ENCODE peak calls at places on chromosomes 1 and 21, in six cellular contexts. M is heart left ventricle, A is psoas muscle, P is Caco-2, T is GM23248, G is testis. Z is an unnamed sample.

GRCh38 chr1:181143081-181143859 is 54.8 kb downstream of the IER5 start:
- DNase-seq in A (no peak), T (no peak), M (no peak), P (no peak), G (no peak), Z (no peak)

GRCh38 chr1:1962752-1963151 is 40.8 kb downstream of the CFAP74 start:
- DNase-seq in P (no peak), M (no peak), A (no peak), T (no peak), G (no peak), Z (no peak)

GRCh38 chr1:27940870-27941269 is 6.1 kb downstream of the SMPDL3B start:
- DNase-seq in M (no peak), G (no peak), T (no peak), P (no peak), A (no peak), Z (no peak)

GRCh38 chr1:155082301-155082940 is 3.8 kb downstream of the EFNA3 start:
- DNase-seq in P (no peak), T (peak; percentile 40), G (no peak), A (no peak), M (no peak), Z (no peak)

GRCh38 chr1:47174621-47175020 is 15.2 kb downstream of the PDZK1IP1 start:
- DNase-seq in P (no peak), G (no peak), M (no peak), T (no peak), A (no peak), Z (no peak)

GRCh38 chr1:53729536-53730485 is 9.2 kb downstream of the GLIS1 start:
- DNase-seq in G (no peak), A (no peak), M (no peak), T (no peak), P (no peak), Z (no peak)

GRCh38 chr1:84836145-84836544 is 56.9 kb downstream of the LPAR3 start:
- DNase-seq in G (no peak), P (no peak), A (no peak), M (no peak), T (peak; percentile 26), Z (no peak)

GRCh38 chr1:182056596-182057366 is 4.7 kb downstream of the ZNF648 start:
- DNase-seq in T (no peak), G (peak; percentile 38), M (no peak), P (no peak), A (no peak), Z (no peak)

GRCh38 chr1:116921937-116922336 is 12.2 kb downstream of the PTGFRN start:
- DNase-seq in A (no peak), T (no peak), G (no peak), M (no peak), P (no peak), Z (no peak)

GRCh38 chr1:113871597-113872113 is at the start of gene PTPN22:
- DNase-seq in G (peak; percentile 51), T (peak; percentile 91), M (peak; percentile 36), A (peak; percentile 16), P (no peak), Z (peak; percentile 35)

GRCh38 chr1:10755977-10756521 is 40.4 kb downstream of the CASZ1 start:
- DNase-seq in M (peak; percentile 81), T (peak; percentile 77), A (peak; percentile 65), G (peak; percentile 89), P (no peak), Z (no peak)

GRCh38 chr1:167427843-167428242 is 90.5 kb downstream of the CD247 start:
- DNase-seq in G (no peak), M (no peak), T (peak; percentile 51), P (no peak), A (no peak), Z (no peak)

GRCh38 chr1:154703207-154703606 is 95.2 kb upstream of the ADAR start:
- DNase-seq in M (no peak), P (no peak), T (peak; percentile 10), G (no peak), A (no peak), Z (no peak)

GRCh38 chr21:38803075-38803474 is 2.7 kb upstream of the ETS2 start:
- DNase-seq in A (no peak), M (no peak), T (no peak), P (no peak), G (no peak), Z (no peak)

GRCh38 chr1:37481289-37482003 is 7.1 kb downstream of the ZC3H12A start:
- DNase-seq in G (no peak), T (peak; percentile 24), A (peak; percentile 17), P (no peak), M (no peak), Z (no peak)

GRCh38 chr1:36411674-36412648 is 14.3 kb upstream of the LSM10 start:
- DNase-seq in M (no peak), A (no peak), G (no peak), P (peak; percentile 38), T (peak; percentile 38), Z (no peak)

GRCh38 chr1:211369640-211370039 is 43.0 kb downstream of the TRAF5 start:
- DNase-seq in A (no peak), M (no peak), G (no peak), P (no peak), T (no peak), Z (no peak)

GRCh38 chr1:160768295-160768657 is 27.7 kb upstream of the LY9 start:
- DNase-seq in G (peak; percentile 69), M (peak; percentile 30), A (no peak), P (no peak), T (peak; percentile 23), Z (no peak)

GRCh38 chr1:78227705-78228260 is 182.0 kb downstream of the GIPC2 start:
- DNase-seq in G (no peak), A (no peak), M (no peak), P (no peak), T (no peak), Z (no peak)
- H3K27me3 ChIP-seq in G (no peaks in the 10 kb centered on the region), A (peaks cover 2% of the 10 kb centered on the region), M (no peaks in the 10 kb centered on the region), P (no peaks in the 10 kb centered on the region), T (no peaks in the 10 kb centered on the region), Z (peaks cover 1% of the 10 kb centered on the region)

GRCh38 chr1:50417487-50417886 is 5.8 kb downstream of the DMRTA2 start:
- DNase-seq in A (no peak), M (no peak), P (no peak), G (no peak), T (no peak), Z (no peak)

GRCh38 chr1:50415235-50416149 is 7.8 kb downstream of the DMRTA2 start:
- DNase-seq in P (no peak), G (no peak), T (no peak), A (no peak), M (no peak), Z (no peak)

GRCh38 chr1:50417946-50418599 is 5.2 kb downstream of the DMRTA2 start:
- DNase-seq in A (no peak), G (no peak), P (no peak), T (no peak), M (no peak), Z (no peak)

GRCh38 chr1:50416150-50416527 is 7.1 kb downstream of the DMRTA2 start:
- DNase-seq in G (no peak), P (no peak), T (no peak), A (no peak), M (no peak), Z (no peak)

DNA sequence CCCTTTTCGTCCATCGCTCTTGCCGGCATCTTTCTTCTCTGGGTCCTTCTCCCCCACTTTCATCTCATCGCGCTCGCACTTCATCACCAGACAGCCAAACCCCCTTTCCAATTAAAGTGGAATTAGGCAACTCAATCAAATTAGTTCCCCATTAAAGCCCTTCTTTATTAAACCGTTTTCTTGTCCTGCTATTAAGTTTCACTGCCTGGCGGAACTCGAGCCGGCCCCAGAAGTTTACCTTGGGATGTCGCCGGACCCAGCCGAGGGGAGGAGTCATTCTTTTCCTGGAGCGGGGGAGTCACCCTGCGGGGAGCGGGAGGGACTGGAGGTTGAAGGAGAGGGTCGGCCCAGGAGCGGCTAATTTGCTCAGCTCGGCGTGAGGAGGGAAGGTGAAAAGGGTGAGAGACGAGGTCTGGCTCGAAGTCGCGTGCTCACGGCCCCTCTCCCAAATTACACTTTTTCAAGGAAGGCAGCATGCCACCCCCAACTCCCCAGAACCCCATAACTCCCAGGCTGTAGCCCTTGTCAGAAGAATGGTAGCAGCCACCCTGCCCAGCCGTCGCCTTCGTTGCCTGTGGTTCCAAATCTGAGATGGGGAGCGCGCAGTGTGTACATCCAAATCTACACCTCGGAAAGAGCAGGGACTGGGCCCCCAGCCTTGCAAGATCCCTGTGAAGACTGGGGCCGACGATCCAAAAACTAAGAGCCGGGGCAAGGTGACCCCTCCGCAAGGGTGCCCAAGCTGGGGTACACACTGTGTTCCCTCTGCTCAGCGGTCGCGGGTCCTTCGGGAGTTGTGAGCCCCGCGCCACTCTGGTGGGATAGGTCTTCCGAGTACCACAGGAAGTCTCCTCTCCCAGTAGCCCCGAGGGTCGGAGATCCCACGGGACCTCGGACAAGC is 6.4 kb downstream of the DMRTA2 start:
- DNase-seq in A (no peak), M (no peak), T (no peak), G (no peak), P (no peak), Z (no peak)
- H3K27me3 ChIP-seq in A (peaks cover 5% of the 10 kb centered on the region), M (peaks cover 74% of the 10 kb centered on the region), T (peaks cover 92% of the 10 kb centered on the region), G (no peaks in the 10 kb centered on the region), P (no peaks in the 10 kb centered on the region), Z (peaks cover 67% of the 10 kb centered on the region)

GRCh38 chr1:156639601-156640101 is 2.3 kb upstream of the BCAN start:
- DNase-seq in A (no peak), G (no peak), P (no peak), T (no peak), M (no peak), Z (no peak)

GRCh38 chr1:156641761-156642264 is at the start of gene BCAN:
- DNase-seq in M (peak; percentile 41), P (no peak), T (peak; percentile 48), A (peak; percentile 33), G (peak; percentile 54), Z (no peak)

GRCh38 chr1:156640842-156641706 is 843 bp upstream of the BCAN start:
- DNase-seq in P (no peak), T (no peak), A (no peak), M (no peak), G (no peak), Z (no peak)

GRCh38 chr1:156638189-156638588 is 3.7 kb upstream of the BCAN start:
- DNase-seq in G (no peak), T (no peak), A (no peak), P (no peak), M (no peak), Z (no peak)

DNA sequence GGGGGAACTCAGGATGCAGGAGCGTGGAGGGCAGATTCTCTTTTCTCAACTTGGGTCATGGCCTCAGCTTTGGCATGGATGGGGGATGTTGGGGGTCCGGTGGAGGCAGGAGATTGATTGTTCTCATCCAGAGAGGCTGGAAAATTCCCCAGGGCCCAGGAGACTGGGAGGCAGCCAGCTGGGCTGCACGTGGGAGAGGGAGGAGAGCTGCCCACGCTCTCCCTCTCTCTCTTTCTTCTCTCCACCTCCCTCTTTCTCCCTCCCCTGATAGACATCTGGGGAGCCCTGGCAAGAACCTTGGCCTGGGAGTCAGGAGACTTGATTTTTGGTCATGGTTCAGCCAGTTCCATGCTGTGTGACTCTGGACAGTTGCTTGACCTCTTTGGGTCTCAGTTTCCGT is 3.3 kb upstream of the BCAN start:
- DNase-seq in M (no peak), G (peak; percentile 63), T (no peak), P (no peak), A (no peak), Z (no peak)
- H3K27me3 ChIP-seq in M (peaks cover 48% of the 10 kb centered on the region), G (no peaks in the 10 kb centered on the region), T (peaks cover 81% of the 10 kb centered on the region), P (no peaks in the 10 kb centered on the region), A (no peaks in the 10 kb centered on the region), Z (peaks cover 68% of the 10 kb centered on the region)

DNA sequence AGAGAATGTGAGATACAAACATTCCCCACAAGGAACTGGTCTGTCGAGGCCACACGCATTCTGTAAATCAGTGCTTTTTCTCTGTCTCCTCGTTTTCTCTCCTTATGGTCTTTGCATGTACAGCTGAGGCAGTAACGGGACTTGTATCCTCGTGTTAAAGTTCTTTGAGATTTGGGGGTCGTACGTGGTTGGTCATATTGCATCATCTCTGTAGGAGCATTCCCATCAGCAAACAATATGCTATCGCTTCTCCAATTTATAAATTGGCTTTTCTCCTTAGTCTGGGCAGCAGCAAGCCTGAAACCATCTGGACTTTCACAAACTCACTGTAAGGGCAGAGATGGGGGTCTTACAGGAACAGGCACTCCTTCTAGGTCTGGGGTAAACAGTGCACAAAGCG is 13.0 kb upstream of the TRIM17 start:
- DNase-seq in P (no peak), G (no peak), M (no peak), A (no peak), T (no peak), Z (no peak)
- H3K27me3 ChIP-seq in P (no peaks in the 10 kb centered on the region), G (no peaks in the 10 kb centered on the region), M (no peaks in the 10 kb centered on the region), A (no peaks in the 10 kb centered on the region), T (no peaks in the 10 kb centered on the region), Z (no peaks in the 10 kb centered on the region)

Z was measured in BJ.